ENCODE peak calls at places on chromosomes 6 and 20, in nine cellular contexts. G is central memory CD4-positive, alpha-beta T cell; P is amygdala; B is stimulated activated CD4-positive, alpha-beta T cell treated with anti-CD3 and anti-CD28 coated beads, Interleukin-4, amount 100 ng/mL, for 1 hour; S is Peyer's patch; O is HTR-8/SVneo; M is NCI-H1436; C is renal cortical epithelial cell; V is aorta. F is an unnamed sample.

GRCh38 chr6:30334077-30334476 is 7.3 kb downstream of the TRIM39 start:
- DNase-seq in C (no peak), B (no peak), P (no peak), M (no peak), G (no peak), V (no peak), O (no peak), S (no peak), F (no peak)

GRCh38 chr20:10171864-10172751 is 46.5 kb upstream of the SNAP25 start:
- DNase-seq in S (peak; percentile 58), P (peak; percentile 42), M (peak; percentile 90), G (no peak), B (peak; percentile 35), O (peak; percentile 56), V (peak; percentile 87), C (peak; percentile 25), F (no peak)

GRCh38 chr6:77566235-77566634 is 86.6 kb upstream of the MEI4 start:
- DNase-seq in O (no peak), P (no peak), G (no peak), C (no peak), V (no peak), M (no peak), S (no peak), B (no peak), F (no peak)

GRCh38 chr6:79079425-79080130 is 1.5 kb upstream of the PHIP start:
- DNase-seq in P (no peak), B (no peak), S (no peak), O (no peak), G (no peak), C (peak; percentile 56), M (no peak), V (no peak), F (no peak)

GRCh38 chr20:9021699-9022098 is 47.2 kb upstream of the PLCB4 start:
- DNase-seq in V (no peak), P (no peak), S (no peak), B (no peak), O (no peak), C (no peak), M (no peak), G (no peak), F (no peak)

GRCh38 chr6:158630944-158631616 is 13.5 kb downstream of the DYNLT1 start:
- DNase-seq in O (no peak), P (no peak), M (no peak), G (no peak), S (peak; percentile 72), C (no peak), V (peak; percentile 89), B (no peak), F (no peak)

GRCh38 chr20:53623454-53624206 is 30.0 kb upstream of the ZNF217 start:
- DNase-seq in B (peak; percentile 42), M (peak; percentile 47), S (peak; percentile 65), O (peak; percentile 91), P (no peak), V (peak; percentile 81), G (peak; percentile 26), C (peak; percentile 79), F (peak; percentile 91)

GRCh38 chr6:26552640-26553189 is 14.5 kb downstream of the HMGN4 start:
- DNase-seq in V (no peak), S (no peak), B (no peak), M (no peak), G (no peak), C (no peak), P (no peak), O (no peak), F (no peak)

GRCh38 chr20:7689151-7689550 is 251.1 kb downstream of the HAO1 start:
- DNase-seq in B (no peak), M (no peak), O (no peak), P (no peak), C (no peak), G (no peak), S (no peak), V (no peak), F (no peak)

GRCh38 chr6:156718647-156719394 is 58.4 kb upstream of the ARID1B start:
- DNase-seq in S (no peak), O (no peak), P (no peak), C (peak; percentile 94), M (no peak), B (no peak), V (peak; percentile 91), G (no peak), F (no peak)

GRCh38 chr6:44512868-44513641 is 125.5 kb downstream of the CDC5L start:
- DNase-seq in C (no peak), M (no peak), O (no peak), B (no peak), P (no peak), S (no peak), V (no peak), G (no peak), F (peak; percentile 61)

GRCh38 chr6:132007474-132008190 is 56.5 kb upstream of the CCN2 start:
- DNase-seq in C (no peak), B (no peak), O (no peak), G (no peak), V (no peak), M (no peak), S (no peak), P (no peak), F (no peak)

GRCh38 chr6:123888779-123889513 is 85.3 kb downstream of the NKAIN2 start:
- DNase-seq in S (no peak), M (peak; percentile 18), P (no peak), G (no peak), B (no peak), C (no peak), O (no peak), V (no peak), F (no peak)

GRCh38 chr6:27795697-27796494 is 116.3 kb downstream of the OR2B2 start:
- DNase-seq in C (peak; percentile 94), O (peak; percentile 51), S (no peak), V (no peak), P (no peak), G (peak; percentile 75), M (peak; percentile 78), B (peak; percentile 27), F (no peak)

GRCh38 chr20:41738584-41739193 is 120.5 kb upstream of the CHD6 start:
- DNase-seq in B (peak; percentile 37), M (peak; percentile 42), C (peak; percentile 23), O (peak; percentile 74), G (no peak), S (no peak), P (no peak), V (no peak), F (peak; percentile 47)

F was measured in vagina.